ENCODE peak calls at places on chromosome 10, in nine cellular contexts. One of them, this sample, is unnamed.

GRCh38 chr10:59668081-59668480 is 41.6 kb downstream of the SLC16A9 start:
- DNase-seq in stomach: no peak
- DNase-seq in neural crest cell: no peak
- DNase-seq in AG04450: no peak
- DNase-seq in lower lobe of right lung: no peak
- DNase-seq in HL-60: no peak
- DNase-seq in AG10803: peak; percentile 47
- DNase-seq in CD4-positive, alpha-beta T cell: no peak
- DNase-seq in neural progenitor cell: no peak
- DNase-seq in this sample: no peak

GRCh38 chr10:30559118-30559684 is 70.4 kb downstream of the LYZL2 start:
- DNase-seq in stomach: no peak
- DNase-seq in neural crest cell: no peak
- DNase-seq in AG04450: no peak
- DNase-seq in lower lobe of right lung: no peak
- DNase-seq in HL-60: no peak
- DNase-seq in AG10803: no peak
- DNase-seq in CD4-positive, alpha-beta T cell: no peak
- DNase-seq in neural progenitor cell: no peak
- DNase-seq in this sample: no peak

GRCh38 chr10:11051001-11051324 is 33.3 kb downstream of the CELF2 start:
- DNase-seq in stomach: no peak
- DNase-seq in neural crest cell: no peak
- DNase-seq in AG04450: no peak
- DNase-seq in lower lobe of right lung: no peak
- DNase-seq in HL-60: no peak
- DNase-seq in AG10803: no peak
- DNase-seq in CD4-positive, alpha-beta T cell: no peak
- DNase-seq in neural progenitor cell: no peak
- DNase-seq in this sample: no peak

GRCh38 chr10:970311-971149 is 17.7 kb upstream of the GTPBP4 start:
- DNase-seq in stomach: peak; percentile 66
- DNase-seq in neural crest cell: no peak
- DNase-seq in AG04450: no peak
- DNase-seq in lower lobe of right lung: no peak
- DNase-seq in HL-60: no peak
- DNase-seq in AG10803: peak; percentile 32
- DNase-seq in CD4-positive, alpha-beta T cell: no peak
- DNase-seq in neural progenitor cell: no peak
- DNase-seq in this sample: no peak

GRCh38 chr10:87089746-87090145 is 4.9 kb downstream of the GLUD1 start:
- DNase-seq in stomach: no peak
- DNase-seq in neural crest cell: no peak
- DNase-seq in AG04450: no peak
- DNase-seq in lower lobe of right lung: no peak
- DNase-seq in HL-60: no peak
- DNase-seq in AG10803: no peak
- DNase-seq in CD4-positive, alpha-beta T cell: no peak
- DNase-seq in neural progenitor cell: no peak
- DNase-seq in this sample: no peak

GRCh38 chr10:133070810-133071209 is 16.9 kb upstream of the ADGRA1 start:
- DNase-seq in stomach: no peak
- DNase-seq in neural crest cell: no peak
- DNase-seq in AG04450: no peak
- DNase-seq in lower lobe of right lung: no peak
- DNase-seq in HL-60: no peak
- DNase-seq in AG10803: no peak
- DNase-seq in CD4-positive, alpha-beta T cell: no peak
- DNase-seq in neural progenitor cell: no peak
- DNase-seq in this sample: no peak

GRCh38 chr10:15462253-15462885 is 91.3 kb upstream of the FAM171A1 start:
- DNase-seq in stomach: no peak
- DNase-seq in neural crest cell: no peak
- DNase-seq in AG04450: no peak
- DNase-seq in lower lobe of right lung: no peak
- DNase-seq in HL-60: no peak
- DNase-seq in AG10803: peak; percentile 79
- DNase-seq in CD4-positive, alpha-beta T cell: no peak
- DNase-seq in neural progenitor cell: no peak
- DNase-seq in this sample: no peak

GRCh38 chr10:13865758-13866491 is 279.2 kb downstream of the PRPF18 start:
- DNase-seq in stomach: no peak
- DNase-seq in neural crest cell: peak; percentile 15
- DNase-seq in AG04450: no peak
- DNase-seq in lower lobe of right lung: no peak
- DNase-seq in HL-60: no peak
- DNase-seq in AG10803: peak; percentile 62
- DNase-seq in CD4-positive, alpha-beta T cell: no peak
- DNase-seq in neural progenitor cell: peak; percentile 27
- DNase-seq in this sample: no peak

GRCh38 chr10:125774144-125774543 is 1.5 kb downstream of the MMP21 start:
- DNase-seq in stomach: no peak
- DNase-seq in neural crest cell: no peak
- DNase-seq in AG04450: no peak
- DNase-seq in lower lobe of right lung: no peak
- DNase-seq in HL-60: no peak
- DNase-seq in AG10803: no peak
- DNase-seq in CD4-positive, alpha-beta T cell: no peak
- DNase-seq in neural progenitor cell: no peak
- DNase-seq in this sample: no peak

GRCh38 chr10:106268000-106268399 is 896.5 kb downstream of the SORCS1 start:
- DNase-seq in stomach: no peak
- DNase-seq in neural crest cell: no peak
- DNase-seq in AG04450: no peak
- DNase-seq in lower lobe of right lung: no peak
- DNase-seq in HL-60: no peak
- DNase-seq in AG10803: no peak
- DNase-seq in CD4-positive, alpha-beta T cell: no peak
- DNase-seq in neural progenitor cell: no peak
- DNase-seq in this sample: no peak

GRCh38 chr10:97761331-97761865 is 10.4 kb downstream of the SFRP5 start:
- DNase-seq in stomach: no peak
- DNase-seq in neural crest cell: no peak
- DNase-seq in AG04450: no peak
- DNase-seq in lower lobe of right lung: no peak
- DNase-seq in HL-60: no peak
- DNase-seq in AG10803: no peak
- DNase-seq in CD4-positive, alpha-beta T cell: no peak
- DNase-seq in neural progenitor cell: no peak
- DNase-seq in this sample: no peak

GRCh38 chr10:102673235-102673634 is 29.0 kb downstream of the TRIM8 start:
- DNase-seq in stomach: no peak
- DNase-seq in neural crest cell: no peak
- DNase-seq in AG04450: no peak
- DNase-seq in lower lobe of right lung: no peak
- DNase-seq in HL-60: no peak
- DNase-seq in AG10803: no peak
- DNase-seq in CD4-positive, alpha-beta T cell: no peak
- DNase-seq in neural progenitor cell: no peak
- DNase-seq in this sample: no peak

GRCh38 chr10:79905322-79906314 is 43.3 kb downstream of the SFTPD start:
- DNase-seq in stomach: no peak
- DNase-seq in neural crest cell: no peak
- DNase-seq in AG04450: no peak
- DNase-seq in lower lobe of right lung: no peak
- DNase-seq in HL-60: no peak
- DNase-seq in AG10803: peak; percentile 58
- DNase-seq in CD4-positive, alpha-beta T cell: no peak
- DNase-seq in neural progenitor cell: no peak
- DNase-seq in this sample: no peak

GRCh38 chr10:113980408-113981087 is 63.1 kb upstream of the ADRB1 start:
- DNase-seq in stomach: no peak
- DNase-seq in neural crest cell: no peak
- DNase-seq in AG04450: no peak
- DNase-seq in lower lobe of right lung: no peak
- DNase-seq in HL-60: no peak
- DNase-seq in AG10803: no peak
- DNase-seq in CD4-positive, alpha-beta T cell: no peak
- DNase-seq in neural progenitor cell: no peak
- DNase-seq in this sample: no peak

GRCh38 chr10:63520463-63521388 is 475 bp upstream of the REEP3 start:
- DNase-seq in stomach: peak; percentile 78
- DNase-seq in neural crest cell: peak; percentile 57
- DNase-seq in AG04450: no peak
- DNase-seq in lower lobe of right lung: peak; percentile 84
- DNase-seq in HL-60: peak; percentile 72
- DNase-seq in AG10803: peak; percentile 72
- DNase-seq in CD4-positive, alpha-beta T cell: peak; percentile 8
- DNase-seq in neural progenitor cell: peak; percentile 90
- DNase-seq in this sample: no peak

DNA sequence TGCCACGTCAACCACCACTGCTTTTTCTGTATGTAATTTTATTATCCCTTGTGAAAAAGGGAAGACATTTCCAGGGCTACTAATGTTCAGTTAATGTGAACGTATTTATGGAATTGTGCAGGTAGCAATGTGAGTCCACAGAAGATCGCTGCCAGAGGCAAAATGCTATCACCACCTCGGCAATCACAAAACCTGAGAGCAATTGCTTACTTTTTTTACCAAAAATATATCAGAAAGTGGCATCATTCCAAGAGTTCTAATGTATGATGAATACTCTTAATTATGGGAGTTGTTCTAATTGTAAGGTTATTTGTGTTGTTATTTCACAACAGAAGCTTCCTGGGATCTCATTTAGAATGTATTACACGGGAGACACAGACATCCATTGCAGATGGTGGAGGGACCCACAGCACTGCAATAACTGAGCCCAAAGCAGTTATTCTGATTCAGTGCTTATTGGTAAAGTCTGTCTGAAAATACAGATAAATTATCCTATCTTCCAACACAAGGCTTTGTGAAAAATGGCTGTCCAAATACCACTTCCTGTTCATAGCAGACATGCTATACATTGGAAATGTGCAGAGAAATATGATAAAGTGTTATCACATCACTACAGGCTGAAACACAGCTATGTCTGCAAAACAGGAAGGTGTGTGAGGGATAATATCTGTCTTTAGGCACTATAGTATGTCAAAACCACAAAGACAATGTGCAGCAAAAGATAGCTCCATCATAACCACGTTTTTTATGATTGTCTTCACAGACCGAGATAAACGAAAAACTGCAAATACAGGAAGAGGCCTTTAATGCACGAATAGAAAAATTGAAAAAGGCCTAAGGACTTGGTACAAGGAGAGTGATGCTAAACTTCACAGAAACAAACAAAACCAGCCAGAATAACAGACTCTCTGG is 102.7 kb downstream of the CABCOCO1 start:
- DNase-seq in stomach: no peak
- DNase-seq in neural crest cell: no peak
- DNase-seq in AG04450: no peak
- DNase-seq in lower lobe of right lung: no peak
- DNase-seq in HL-60: no peak
- DNase-seq in AG10803: no peak
- DNase-seq in CD4-positive, alpha-beta T cell: no peak
- DNase-seq in neural progenitor cell: no peak
- DNase-seq in this sample: no peak
- TF ChIP-seq CTCF in stomach: no peak
- TF ChIP-seq CTCF in neural crest cell: no peak
- TF ChIP-seq CTCF in AG04450: no peak
- TF ChIP-seq CTCF in lower lobe of right lung: no peak
- TF ChIP-seq CTCF in HL-60: no peak
- TF ChIP-seq CTCF in AG10803: no peak
- TF ChIP-seq CTCF in CD4-positive, alpha-beta T cell: no peak
- TF ChIP-seq CTCF in neural progenitor cell: no peak
- TF ChIP-seq CTCF in this sample: no peak

GRCh38 chr10:95289003-95289920 is 1.5 kb downstream of the PDLIM1 start:
- DNase-seq in stomach: no peak
- DNase-seq in neural crest cell: no peak
- DNase-seq in AG04450: no peak
- DNase-seq in lower lobe of right lung: no peak
- DNase-seq in HL-60: no peak
- DNase-seq in AG10803: peak; percentile 57
- DNase-seq in CD4-positive, alpha-beta T cell: no peak
- DNase-seq in neural progenitor cell: peak; percentile 40
- DNase-seq in this sample: no peak
- TF ChIP-seq CTCF in stomach: no peak
- TF ChIP-seq CTCF in neural crest cell: peak; percentile 21
- TF ChIP-seq CTCF in AG04450: peak; percentile 30
- TF ChIP-seq CTCF in lower lobe of right lung: peak; percentile 40
- TF ChIP-seq CTCF in HL-60: no peak
- TF ChIP-seq CTCF in AG10803: peak; percentile 33
- TF ChIP-seq CTCF in CD4-positive, alpha-beta T cell: no peak
- TF ChIP-seq CTCF in neural progenitor cell: peak; percentile 30
- TF ChIP-seq CTCF in this sample: no peak

DNA sequence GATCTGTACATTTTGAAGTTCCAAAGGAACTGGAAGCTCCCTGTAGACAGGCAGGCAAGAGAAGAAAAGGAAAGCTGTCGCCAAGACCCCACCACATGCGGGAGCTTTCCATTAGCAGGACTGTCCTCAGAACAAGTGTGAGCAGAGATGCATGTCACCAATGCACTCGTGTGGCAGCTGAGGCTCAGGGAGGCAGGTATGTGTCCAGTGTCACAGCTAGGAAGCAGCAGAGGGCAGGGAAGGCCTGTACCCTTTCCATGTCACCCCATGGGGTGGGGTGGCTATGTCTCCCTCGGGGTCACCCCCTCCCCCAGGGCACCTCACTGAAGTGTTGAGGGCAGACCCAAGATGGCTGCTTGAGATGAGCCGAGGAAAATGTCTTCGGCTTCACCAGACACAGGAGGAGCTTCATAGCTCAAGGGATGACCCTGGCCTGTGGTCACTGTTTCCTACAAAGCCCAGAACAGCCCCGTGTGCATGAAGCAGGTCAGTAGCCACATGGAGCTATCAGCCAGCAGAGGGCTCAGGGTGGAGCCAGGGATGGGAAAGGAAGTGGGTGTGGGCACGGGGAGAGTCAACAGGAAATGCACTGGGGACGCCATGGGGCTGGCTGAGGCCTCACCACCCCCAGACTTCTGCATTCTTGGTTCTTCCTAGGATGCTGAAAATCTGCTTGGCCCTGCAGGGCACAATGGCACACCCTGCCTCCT is 96.6 kb downstream of the FAM53B start:
- DNase-seq in stomach: peak; percentile 65
- DNase-seq in neural crest cell: no peak
- DNase-seq in AG04450: no peak
- DNase-seq in lower lobe of right lung: peak; percentile 89
- DNase-seq in HL-60: peak; percentile 67
- DNase-seq in AG10803: peak; percentile 39
- DNase-seq in CD4-positive, alpha-beta T cell: peak; percentile 75
- DNase-seq in neural progenitor cell: no peak
- DNase-seq in this sample: peak; percentile 56
- TF ChIP-seq CTCF in stomach: no peak
- TF ChIP-seq CTCF in neural crest cell: no peak
- TF ChIP-seq CTCF in AG04450: peak; percentile 23
- TF ChIP-seq CTCF in lower lobe of right lung: peak; percentile 44
- TF ChIP-seq CTCF in HL-60: peak; percentile 1
- TF ChIP-seq CTCF in AG10803: peak; percentile 28
- TF ChIP-seq CTCF in CD4-positive, alpha-beta T cell: peak; percentile 64
- TF ChIP-seq CTCF in neural progenitor cell: no peak
- TF ChIP-seq CTCF in this sample: peak; percentile 25

DNA sequence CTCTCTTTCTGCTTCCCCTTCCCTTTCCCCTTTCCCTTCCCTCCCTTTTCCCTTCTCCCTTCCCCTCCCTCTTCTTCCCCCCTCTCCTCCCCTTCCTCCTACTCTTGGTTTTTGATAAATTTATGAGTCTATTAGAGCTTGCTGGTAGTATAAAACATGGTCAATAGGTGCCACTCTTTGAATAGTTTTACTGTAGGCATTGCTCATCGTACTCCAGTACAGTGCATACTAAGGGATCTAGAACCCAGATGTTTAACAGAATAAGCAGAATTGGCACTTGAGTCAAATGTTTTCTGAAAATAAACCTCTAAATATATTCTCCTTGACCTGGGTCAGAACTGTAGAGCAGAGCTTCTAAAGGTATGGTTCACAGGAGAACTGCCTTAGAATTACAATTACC is 126.7 kb downstream of the SORCS3 start:
- DNase-seq in stomach: no peak
- DNase-seq in neural crest cell: no peak
- DNase-seq in AG04450: no peak
- DNase-seq in lower lobe of right lung: no peak
- DNase-seq in HL-60: no peak
- DNase-seq in AG10803: no peak
- DNase-seq in CD4-positive, alpha-beta T cell: no peak
- DNase-seq in neural progenitor cell: no peak
- DNase-seq in this sample: no peak
- TF ChIP-seq CTCF in stomach: no peak
- TF ChIP-seq CTCF in neural crest cell: no peak
- TF ChIP-seq CTCF in AG04450: no peak
- TF ChIP-seq CTCF in lower lobe of right lung: no peak
- TF ChIP-seq CTCF in HL-60: no peak
- TF ChIP-seq CTCF in AG10803: no peak
- TF ChIP-seq CTCF in CD4-positive, alpha-beta T cell: no peak
- TF ChIP-seq CTCF in neural progenitor cell: no peak
- TF ChIP-seq CTCF in this sample: no peak